ENCODE peak calls at places on chromosomes 13 and 19, in six cellular contexts. Y, K, V, U, P and M are unnamed samples. For H3K4me1, the result is how much of the 10 kb centered on the place peaks cover.

GRCh38 chr19:49559928-49560327 is 20.4 kb downstream of the NOSIP start:
- DNase-seq in U (no peak), Y (no peak), V (peak), P (no peak), K (peak), M (no peak)

GRCh38 chr19:49398001-49398615 is 10.1 kb downstream of the KASH5 start:
- DNase-seq in K (no peak), V (no peak), P (peak), Y (no peak), U (no peak), M (no peak)

GRCh38 chr13:32639502-32640105 is 53.4 kb downstream of the PDS5B start:
- DNase-seq in K (peak), P (no peak), U (peak), Y (peak), V (no peak), M (peak)

GRCh38 chr13:79810671-79811070 is 329.7 kb downstream of the NDFIP2 start:
- DNase-seq in P (no peak), V (peak), Y (peak), U (no peak), K (no peak), M (no peak)

GRCh38 chr19:13689050-13689449 is 75.3 kb upstream of the MRI1 start:
- DNase-seq in K (no peak), U (no peak), Y (peak), V (no peak), P (no peak), M (no peak)

GRCh38 chr19:45403272-45403671 is 1.6 kb downstream of the PPP1R13L start:
- DNase-seq in V (no peak), P (no peak), K (no peak), Y (no peak), U (no peak), M (no peak)

GRCh38 chr19:49421039-49421877 is 2.0 kb downstream of the PTH2 start:
- DNase-seq in V (no peak), P (no peak), Y (peak), U (peak), K (peak), M (peak)

GRCh38 chr13:43251967-43252366 is 228.6 kb downstream of the DNAJC15 start:
- DNase-seq in U (no peak), Y (no peak), K (no peak), V (no peak), P (no peak), M (no peak)

GRCh38 chr19:51919606-51920005 is 7.7 kb upstream of the ZNF613 start:
- DNase-seq in K (no peak), P (no peak), V (no peak), Y (no peak), U (peak), M (no peak)

GRCh38 chr13:111339366-111340143 is 19.1 kb downstream of the TEX29 start:
- DNase-seq in Y (no peak), K (no peak), V (no peak), P (no peak), U (peak), M (no peak)

GRCh38 chr19:46546194-46546896 is 50.7 kb upstream of the PNMA8B start:
- DNase-seq in U (peak), K (no peak), V (peak), P (no peak), Y (peak), M (peak)

GRCh38 chr19:1019616-1019961 is 1.3 kb downstream of the TMEM259 start:
- DNase-seq in K (no peak), U (no peak), P (no peak), V (no peak), Y (no peak), M (no peak)
- H3K4me1 ChIP-seq in K (half or more), U (under half), P (under half), V (under half), Y (under half), M (half or more)

GRCh38 chr19:35314031-35314430 is 15.0 kb upstream of the CD22 start:
- DNase-seq in V (no peak), K (no peak), P (peak), Y (no peak), U (no peak), M (no peak)

GRCh38 chr19:35316560-35316959 is 12.4 kb upstream of the CD22 start:
- DNase-seq in K (no peak), P (peak), V (no peak), U (no peak), Y (no peak), M (no peak)

GRCh38 chr19:35317464-35318043 is 11.4 kb upstream of the CD22 start:
- DNase-seq in K (no peak), V (peak), Y (no peak), U (no peak), P (no peak), M (no peak)

GRCh38 chr19:35314858-35315470 is 14.0 kb upstream of the CD22 start:
- DNase-seq in Y (no peak), V (no peak), K (no peak), U (no peak), P (peak), M (no peak)

GRCh38 chr19:35315883-35316282 is 13.1 kb upstream of the CD22 start:
- DNase-seq in P (no peak), U (no peak), Y (no peak), V (no peak), K (no peak), M (no peak)
- TF ChIP-seq CTCF in P (no peak), U (no peak), Y (no peak), V (no peak), K (no peak), M (no peak)

DNA sequence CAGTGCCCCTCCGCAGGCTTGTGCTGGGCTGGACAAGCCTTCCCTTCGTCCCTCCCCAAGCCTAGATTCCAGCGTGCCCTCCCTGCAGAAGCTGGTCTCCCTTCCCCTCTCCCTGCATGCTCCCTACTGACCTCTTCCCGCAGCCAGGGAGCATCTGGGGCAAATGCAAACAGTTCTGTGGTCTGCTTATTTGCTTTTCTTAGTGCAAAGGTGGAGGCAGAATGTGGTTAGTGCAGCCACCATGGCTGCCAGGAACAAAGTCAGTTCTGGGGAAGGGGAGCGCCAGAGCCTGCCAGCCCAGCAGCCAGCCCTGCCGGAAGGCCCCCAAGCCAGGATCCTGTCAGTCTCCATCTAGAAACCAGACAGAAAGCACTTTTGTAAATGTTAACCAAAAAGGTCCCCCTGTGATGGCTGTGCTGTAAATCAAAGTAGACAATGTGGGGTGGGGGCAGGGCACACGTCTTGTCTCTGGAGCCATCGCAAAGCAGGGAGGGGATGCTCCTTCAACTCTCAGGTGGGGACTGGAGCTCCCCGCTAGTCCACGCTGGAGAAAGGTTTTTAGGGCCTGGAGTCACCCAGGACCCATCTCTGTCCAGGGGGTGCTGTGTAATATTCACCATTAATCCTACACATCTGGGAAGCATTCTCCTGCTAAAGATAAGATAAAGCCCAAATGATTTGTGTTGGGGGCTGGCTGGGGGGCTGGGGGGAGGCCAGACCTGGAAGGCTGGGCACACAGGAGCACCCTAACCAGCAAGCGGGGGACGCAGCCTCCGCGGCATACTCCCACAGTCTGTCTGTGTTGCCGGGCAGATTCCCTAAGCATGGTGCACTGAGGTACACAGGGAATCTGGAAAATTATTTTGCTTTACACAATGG is 30.9 kb downstream of the SERP2 start:
- DNase-seq in K (no peak), P (no peak), V (peak), Y (no peak), U (peak), M (peak)
- H3K4me1 ChIP-seq in K (under half), P (under half), V (under half), Y (under half), U (under half), M (under half)

DNA sequence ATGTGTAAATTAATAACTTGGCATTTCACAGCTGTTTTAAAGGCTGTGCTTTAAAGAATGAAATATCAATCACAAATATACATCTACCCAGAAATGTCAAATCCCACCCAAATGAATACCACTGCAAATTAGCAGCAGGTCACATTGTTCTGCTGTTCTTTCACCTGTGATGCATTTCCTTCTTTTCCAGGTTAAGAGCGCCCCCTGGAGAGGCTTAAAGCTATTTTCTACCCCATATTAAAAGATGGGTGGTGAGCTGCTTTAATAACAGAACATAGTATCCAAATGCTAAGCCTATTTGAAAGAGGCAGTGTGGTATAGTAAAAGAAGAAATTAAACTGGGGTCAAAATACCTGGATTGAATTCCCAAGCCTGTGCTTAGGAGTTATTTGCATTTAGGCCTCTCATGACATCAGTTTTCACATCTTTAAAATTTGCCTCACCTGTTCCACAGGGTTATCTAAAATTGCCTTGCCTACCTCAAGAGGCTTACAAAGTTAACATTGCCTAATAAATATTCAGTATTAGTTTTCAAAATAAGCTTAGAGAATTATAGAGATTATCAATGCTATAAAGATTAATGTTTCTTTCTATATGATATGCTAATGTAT is 396.9 kb upstream of the SLITRK5 start:
- DNase-seq in P (no peak), K (no peak), Y (peak), V (peak), U (no peak), M (no peak)
- TF ChIP-seq CTCF in P (no peak), K (peak), Y (peak), V (peak), U (no peak), M (peak)

GRCh38 chr13:74927823-74928222 is 554.1 kb downstream of the TBC1D4 start:
- DNase-seq in Y (no peak), V (no peak), U (no peak), P (no peak), K (no peak), M (no peak)
- H3K4me1 ChIP-seq in Y (under half), V (under half), U (under half), P (under half), K (under half), M (under half)

GRCh38 chr19:47608074-47608907 is 643 bp upstream of the BICRA start:
- DNase-seq in U (peak), V (peak), K (peak), P (peak), Y (peak), M (peak)
- TF ChIP-seq CTCF in U (no peak), V (peak), K (peak), P (no peak), Y (peak), M (peak)